ENCODE peak calls at places on chromosomes 5 and 9, in eight cellular contexts. E, U, V, X, L, K, P and G are unnamed samples.
A peak's percentile ranks its signal among the peaks of the same experiment; 100 is the strongest.

GRCh38 chr5:180201051-180201987 is 7.7 kb downstream of the RASGEF1C start:
- DNase-seq in E (no peak), U (peak; percentile 40), V (no peak), X (no peak), L (no peak), K (no peak), P (no peak), G (no peak)

GRCh38 chr5:169864483-169864882 is 115.8 kb downstream of the INSYN2B start:
- DNase-seq in E (no peak), U (no peak), V (no peak), X (no peak), L (no peak), K (no peak), P (no peak), G (no peak)

GRCh38 chr9:106632621-106633020 is 230.3 kb upstream of the ZNF462 start:
- DNase-seq in E (no peak), U (no peak), V (no peak), X (no peak), L (no peak), K (no peak), P (no peak), G (no peak)

GRCh38 chr5:39775458-39776365 is 350.9 kb upstream of the DAB2 start:
- DNase-seq in E (no peak), U (peak; percentile 31), V (no peak), X (no peak), L (no peak), K (no peak), P (no peak), G (peak; percentile 78)

GRCh38 chr9:76090330-76090729 is 199.9 kb downstream of the PCSK5 start:
- DNase-seq in E (no peak), U (peak; percentile 31), V (no peak), X (no peak), L (no peak), K (no peak), P (no peak), G (no peak)

GRCh38 chr5:52809884-52810283 is 22.2 kb downstream of the ITGA1 start:
- DNase-seq in E (no peak), U (no peak), V (no peak), X (no peak), L (no peak), K (no peak), P (no peak), G (no peak)

GRCh38 chr9:128253991-128254346 is 21.8 kb downstream of the GOLGA2 start:
- DNase-seq in E (no peak), U (no peak), V (no peak), X (no peak), L (no peak), K (no peak), P (no peak), G (no peak)

GRCh38 chr9:27470291-27470805 is 53.7 kb upstream of the IFNK start:
- DNase-seq in E (no peak), U (no peak), V (no peak), X (no peak), L (no peak), K (no peak), P (no peak), G (no peak)

GRCh38 chr5:5902665-5903064 is 475.7 kb downstream of the MED10 start:
- DNase-seq in E (no peak), U (no peak), V (no peak), X (no peak), L (no peak), K (no peak), P (no peak), G (no peak)

GRCh38 chr9:91714874-91715615 is 235.0 kb downstream of the ROR2 start:
- DNase-seq in E (no peak), U (no peak), V (no peak), X (no peak), L (no peak), K (no peak), P (no peak), G (no peak)

GRCh38 chr9:110357510-110357909 is 19.8 kb upstream of the TXNDC8 start:
- DNase-seq in E (no peak), U (no peak), V (no peak), X (no peak), L (no peak), K (no peak), P (no peak), G (no peak)

GRCh38 chr5:59115345-59115744 is 532.5 kb downstream of the RAB3C start:
- DNase-seq in E (no peak), U (no peak), V (no peak), X (no peak), L (no peak), K (no peak), P (no peak), G (no peak)

GRCh38 chr9:136585531-136586120 is 39.8 kb upstream of the NOTCH1 start:
- DNase-seq in E (no peak), U (no peak), V (no peak), X (no peak), L (no peak), K (no peak), P (no peak), G (no peak)

GRCh38 chr5:141734501-141735231 is 52.6 kb upstream of the ARAP3 start:
- DNase-seq in E (no peak), U (peak; percentile 47), V (no peak), X (no peak), L (no peak), K (no peak), P (no peak), G (peak; percentile 56)

GRCh38 chr5:146410272-146410671 is 36.9 kb upstream of the TCERG1 start:
- DNase-seq in E (no peak), U (no peak), V (no peak), X (no peak), L (no peak), K (no peak), P (no peak), G (no peak)

GRCh38 chr9:127783644-127784043 is 2.2 kb upstream of the CDK9 start:
- DNase-seq in E (no peak), U (no peak), V (no peak), X (no peak), L (no peak), K (no peak), P (no peak), G (no peak)

GRCh38 chr5:4941957-4942830 is 197.9 kb upstream of the ADAMTS16 start:
- DNase-seq in E (peak; percentile 48), U (no peak), V (no peak), X (no peak), L (no peak), K (no peak), P (no peak), G (no peak)

GRCh38 chr9:74555015-74555414 is 57.9 kb downstream of the RORB start:
- DNase-seq in E (no peak), U (no peak), V (no peak), X (peak; percentile 38), L (no peak), K (no peak), P (no peak), G (no peak)

GRCh38 chr9:6383551-6384225 is 29.3 kb upstream of the UHRF2 start:
- DNase-seq in E (no peak), U (no peak), V (no peak), X (no peak), L (no peak), K (no peak), P (no peak), G (peak; percentile 63)

GRCh38 chr5:61332369-61332745 is 299 bp downstream of the ZSWIM6 start:
- DNase-seq in E (peak; percentile 78), U (no peak), V (peak; percentile 50), X (peak; percentile 27), L (peak; percentile 85), K (no peak), P (peak; percentile 43), G (no peak)

GRCh38 chr5:151182501-151182900 is 24.9 kb upstream of the ANXA6 start:
- DNase-seq in E (no peak), U (no peak), V (no peak), X (no peak), L (no peak), K (no peak), P (no peak), G (no peak)

GRCh38 chr5:73682176-73682575 is 56.2 kb downstream of the ARHGEF28 start:
- DNase-seq in E (no peak), U (no peak), V (no peak), X (no peak), L (no peak), K (no peak), P (no peak), G (no peak)

GRCh38 chr5:111117149-111117548 is 25.0 kb downstream of the WDR36 start:
- DNase-seq in E (no peak), U (no peak), V (no peak), X (no peak), L (no peak), K (no peak), P (no peak), G (no peak)

GRCh38 chr5:2524620-2525019 is 226.9 kb downstream of the IRX2 start:
- DNase-seq in E (no peak), U (no peak), V (no peak), X (no peak), L (no peak), K (no peak), P (no peak), G (no peak)

GRCh38 chr9:78114581-78114980 is 83.0 kb upstream of the GNAQ start:
- DNase-seq in E (no peak), U (no peak), V (no peak), X (no peak), L (no peak), K (no peak), P (no peak), G (no peak)

GRCh38 chr5:149546974-149547373 is 4.3 kb downstream of the CSNK1A1 start:
- DNase-seq in E (no peak), U (no peak), V (no peak), X (no peak), L (no peak), K (no peak), P (no peak), G (no peak)
- H3K4me3 ChIP-seq in E (no peak overlapping the region), U (no peak overlapping the region), V (no peak overlapping the region), X (no peak overlapping the region), L (no peak overlapping the region), K (no peak overlapping the region), P (no peak overlapping the region), G (no peak overlapping the region)

GRCh38 chr9:13173553-13173952 is 105.9 kb downstream of the MPDZ start:
- DNase-seq in E (no peak), U (no peak), V (no peak), X (no peak), L (no peak), K (no peak), P (no peak), G (no peak)
- H3K27ac ChIP-seq in E (no peak overlapping the region), U (no peak overlapping the region), V (no peak overlapping the region), X (no peak overlapping the region), L (no peak overlapping the region), K (no peak overlapping the region), P (no peak overlapping the region), G (no peak overlapping the region)

DNA sequence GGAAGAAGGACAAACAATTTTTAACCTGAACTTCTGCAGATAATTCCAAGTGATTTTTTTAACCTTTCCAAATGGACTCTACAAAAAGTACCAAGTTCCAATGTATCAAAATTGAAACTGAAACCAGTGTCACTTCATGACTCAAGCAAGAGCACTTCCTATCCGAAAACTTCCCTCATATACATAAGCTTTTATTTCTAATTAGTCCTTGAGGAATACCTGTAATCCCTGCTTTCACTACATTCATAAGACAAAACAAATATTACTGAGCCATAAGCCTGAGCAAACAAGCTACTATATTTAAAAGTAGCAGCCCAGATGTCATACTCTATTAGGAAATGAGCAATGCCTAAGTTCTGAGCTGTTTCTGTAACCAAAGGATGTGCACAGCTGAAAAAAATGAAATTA is 224.4 kb downstream of the EBF1 start:
- DNase-seq in E (no peak), U (no peak), V (no peak), X (no peak), L (no peak), K (no peak), P (no peak), G (peak; percentile 17)
- H3K4me3 ChIP-seq in E (peak overlapping the region; percentile 14), U (no peak overlapping the region), V (peak overlapping the region; percentile 6), X (no peak overlapping the region), L (peak overlapping the region; percentile 26), K (peak overlapping the region; percentile 31), P (peak overlapping the region; percentile 24), G (no peak overlapping the region)

GRCh38 chr9:112173489-112174222 is 1.4 kb downstream of the SUSD1 start:
- DNase-seq in E (no peak), U (no peak), V (no peak), X (no peak), L (no peak), K (no peak), P (no peak), G (no peak)
- H3K27ac ChIP-seq in E (peak overlapping the region; percentile 76), U (no peak overlapping the region), V (peak overlapping the region; percentile 55), X (no peak overlapping the region), L (no peak overlapping the region), K (no peak overlapping the region), P (no peak overlapping the region), G (no peak overlapping the region)